ENCODE peak calls at places on chromosomes 11 and 22, in six cellular contexts. One of them, this sample, is unnamed.

GRCh38 chr22:31870890-31871289 is 73.4 kb upstream of the YWHAH start:
- DNase-seq in BE2C: no peak
- DNase-seq in Calu3: no peak
- DNase-seq in kidney: no peak
- DNase-seq in tibial artery: no peak
- DNase-seq in adrenal gland: peak
- DNase-seq in this sample: no peak

GRCh38 chr11:65885231-65885630 is 3.0 kb downstream of the FIBP start:
- DNase-seq in BE2C: no peak
- DNase-seq in Calu3: no peak
- DNase-seq in kidney: peak
- DNase-seq in tibial artery: no peak
- DNase-seq in adrenal gland: no peak
- DNase-seq in this sample: no peak

GRCh38 chr11:95140397-95141030 is 50.9 kb downstream of the ENDOD1 start:
- DNase-seq in BE2C: no peak
- DNase-seq in Calu3: no peak
- DNase-seq in kidney: no peak
- DNase-seq in tibial artery: no peak
- DNase-seq in adrenal gland: no peak
- DNase-seq in this sample: no peak

GRCh38 chr22:22032906-22033802 is 50.6 kb upstream of the TOP3B start:
- DNase-seq in BE2C: no peak
- DNase-seq in Calu3: no peak
- DNase-seq in kidney: no peak
- DNase-seq in tibial artery: no peak
- DNase-seq in adrenal gland: no peak
- DNase-seq in this sample: no peak

GRCh38 chr11:12318791-12319733 is 58.3 kb upstream of the PARVA start:
- DNase-seq in BE2C: peak
- DNase-seq in Calu3: no peak
- DNase-seq in kidney: no peak
- DNase-seq in tibial artery: no peak
- DNase-seq in adrenal gland: no peak
- DNase-seq in this sample: no peak

GRCh38 chr11:504053-504993 is 2.7 kb downstream of the RNH1 start:
- DNase-seq in BE2C: no peak
- DNase-seq in Calu3: no peak
- DNase-seq in kidney: peak
- DNase-seq in tibial artery: no peak
- DNase-seq in adrenal gland: no peak
- DNase-seq in this sample: no peak

GRCh38 chr22:20607157-20607907 is 99.9 kb downstream of the MED15 start:
- DNase-seq in BE2C: peak
- DNase-seq in Calu3: no peak
- DNase-seq in kidney: no peak
- DNase-seq in tibial artery: no peak
- DNase-seq in adrenal gland: no peak
- DNase-seq in this sample: no peak

GRCh38 chr11:61718613-61719302 is 33.7 kb upstream of the MYRF start:
- DNase-seq in BE2C: peak
- DNase-seq in Calu3: no peak
- DNase-seq in kidney: no peak
- DNase-seq in tibial artery: no peak
- DNase-seq in adrenal gland: peak
- DNase-seq in this sample: peak

GRCh38 chr22:49925525-49926128 is 7.2 kb downstream of the CRELD2 start:
- DNase-seq in BE2C: no peak
- DNase-seq in Calu3: no peak
- DNase-seq in kidney: peak
- DNase-seq in tibial artery: no peak
- DNase-seq in adrenal gland: no peak
- DNase-seq in this sample: no peak

GRCh38 chr11:125390949-125391348 is 105.1 kb downstream of the FEZ1 start:
- DNase-seq in BE2C: no peak
- DNase-seq in Calu3: no peak
- DNase-seq in kidney: no peak
- DNase-seq in tibial artery: no peak
- DNase-seq in adrenal gland: no peak
- DNase-seq in this sample: no peak

GRCh38 chr11:15534266-15534665 is 419.5 kb downstream of the INSC start:
- DNase-seq in BE2C: no peak
- DNase-seq in Calu3: no peak
- DNase-seq in kidney: no peak
- DNase-seq in tibial artery: no peak
- DNase-seq in adrenal gland: no peak
- DNase-seq in this sample: no peak

GRCh38 chr11:125091247-125091876 is 20.1 kb downstream of the TMEM218 start:
- DNase-seq in BE2C: peak
- DNase-seq in Calu3: no peak
- DNase-seq in kidney: no peak
- DNase-seq in tibial artery: no peak
- DNase-seq in adrenal gland: peak
- DNase-seq in this sample: no peak

GRCh38 chr11:67022961-67023956 is at the start of gene SYT12:
- DNase-seq in BE2C: no peak
- DNase-seq in Calu3: peak
- DNase-seq in kidney: peak
- DNase-seq in tibial artery: no peak
- DNase-seq in adrenal gland: no peak
- DNase-seq in this sample: no peak

GRCh38 chr11:126588630-126589491 is 233.4 kb downstream of the ST3GAL4 start:
- DNase-seq in BE2C: no peak
- DNase-seq in Calu3: no peak
- DNase-seq in kidney: no peak
- DNase-seq in tibial artery: no peak
- DNase-seq in adrenal gland: no peak
- DNase-seq in this sample: no peak

GRCh38 chr22:43126506-43127165 is 16.1 kb downstream of the BIK start:
- DNase-seq in BE2C: no peak
- DNase-seq in Calu3: peak
- DNase-seq in kidney: peak
- DNase-seq in tibial artery: no peak
- DNase-seq in adrenal gland: no peak
- DNase-seq in this sample: no peak

GRCh38 chr11:109130910-109131309 is 291.1 kb upstream of the C11orf87 start:
- DNase-seq in BE2C: no peak
- DNase-seq in Calu3: no peak
- DNase-seq in kidney: no peak
- DNase-seq in tibial artery: no peak
- DNase-seq in adrenal gland: no peak
- DNase-seq in this sample: no peak

GRCh38 chr11:107384136-107384535 is 73.5 kb downstream of the CWF19L2 start:
- DNase-seq in BE2C: no peak
- DNase-seq in Calu3: no peak
- DNase-seq in kidney: no peak
- DNase-seq in tibial artery: no peak
- DNase-seq in adrenal gland: no peak
- DNase-seq in this sample: no peak

GRCh38 chr22:39959640-39960447 is at the start of gene TMA7B:
- DNase-seq in BE2C: peak
- DNase-seq in Calu3: peak
- DNase-seq in kidney: no peak
- DNase-seq in tibial artery: no peak
- DNase-seq in adrenal gland: peak
- DNase-seq in this sample: no peak
- TF ChIP-seq CTCF in BE2C: peak
- TF ChIP-seq CTCF in Calu3: no peak
- TF ChIP-seq CTCF in kidney: no peak
- TF ChIP-seq CTCF in tibial artery: no peak
- TF ChIP-seq CTCF in adrenal gland: peak
- TF ChIP-seq CTCF in this sample: no peak

GRCh38 chr11:72589802-72590761 is 84.1 kb downstream of the PDE2A start:
- DNase-seq in BE2C: peak
- DNase-seq in Calu3: peak
- DNase-seq in kidney: peak
- DNase-seq in tibial artery: no peak
- DNase-seq in adrenal gland: no peak
- DNase-seq in this sample: peak
- TF ChIP-seq CTCF in BE2C: peak
- TF ChIP-seq CTCF in Calu3: peak
- TF ChIP-seq CTCF in kidney: peak
- TF ChIP-seq CTCF in tibial artery: no peak
- TF ChIP-seq CTCF in adrenal gland: peak
- TF ChIP-seq CTCF in this sample: peak

DNA sequence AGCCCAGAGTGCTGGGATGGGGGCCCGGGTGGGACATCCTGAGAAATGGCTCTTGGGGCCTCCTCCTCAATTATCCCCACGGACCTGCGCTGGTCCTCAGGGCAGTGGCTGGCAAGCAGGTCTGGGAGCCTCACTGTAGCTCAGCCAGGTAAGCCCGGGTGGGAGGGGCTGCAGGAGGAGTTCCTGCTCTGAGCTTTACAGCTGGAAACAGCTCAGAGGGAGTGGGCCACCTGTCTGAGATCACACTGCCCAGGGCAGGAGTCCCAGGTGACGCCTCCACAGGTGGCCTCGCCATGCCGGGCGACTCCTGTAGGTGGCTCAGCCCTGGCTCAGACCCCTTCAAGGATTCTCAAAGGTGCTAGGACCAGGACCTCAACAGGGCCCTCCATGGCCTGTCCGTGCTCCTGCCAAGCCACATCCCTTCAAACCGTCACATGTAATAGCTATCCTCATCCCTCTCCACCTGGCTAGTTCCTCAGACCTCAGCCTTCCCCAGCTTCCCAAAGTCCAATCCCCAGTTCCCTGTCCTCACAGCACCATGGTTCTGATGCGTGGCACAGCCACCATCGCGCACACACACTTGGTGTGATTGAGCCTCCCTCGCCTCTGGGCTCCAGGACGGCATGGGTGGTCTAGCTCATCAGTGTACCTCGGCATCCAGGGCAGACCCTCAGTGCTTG is 3.6 kb upstream of the TSSK2 start:
- DNase-seq in BE2C: no peak
- DNase-seq in Calu3: no peak
- DNase-seq in kidney: peak
- DNase-seq in tibial artery: no peak
- DNase-seq in adrenal gland: no peak
- DNase-seq in this sample: no peak
- TF ChIP-seq CTCF in BE2C: no peak
- TF ChIP-seq CTCF in Calu3: no peak
- TF ChIP-seq CTCF in kidney: no peak
- TF ChIP-seq CTCF in tibial artery: no peak
- TF ChIP-seq CTCF in adrenal gland: no peak
- TF ChIP-seq CTCF in this sample: no peak

GRCh38 chr11:57083641-57084385 is 95.1 kb downstream of the OR5AK2 start:
- DNase-seq in BE2C: no peak
- DNase-seq in Calu3: no peak
- DNase-seq in kidney: no peak
- DNase-seq in tibial artery: no peak
- DNase-seq in adrenal gland: no peak
- DNase-seq in this sample: no peak

GRCh38 chr11:57087966-57088365 is 93.8 kb upstream of the LRRC55 start:
- DNase-seq in BE2C: no peak
- DNase-seq in Calu3: no peak
- DNase-seq in kidney: no peak
- DNase-seq in tibial artery: no peak
- DNase-seq in adrenal gland: no peak
- DNase-seq in this sample: no peak

GRCh38 chr11:57082125-57082524 is 93.4 kb downstream of the OR5AK2 start:
- DNase-seq in BE2C: no peak
- DNase-seq in Calu3: no peak
- DNase-seq in kidney: no peak
- DNase-seq in tibial artery: no peak
- DNase-seq in adrenal gland: no peak
- DNase-seq in this sample: no peak

GRCh38 chr11:57081356-57081755 is 92.6 kb downstream of the OR5AK2 start:
- DNase-seq in BE2C: no peak
- DNase-seq in Calu3: no peak
- DNase-seq in kidney: no peak
- DNase-seq in tibial artery: no peak
- DNase-seq in adrenal gland: no peak
- DNase-seq in this sample: no peak

DNA sequence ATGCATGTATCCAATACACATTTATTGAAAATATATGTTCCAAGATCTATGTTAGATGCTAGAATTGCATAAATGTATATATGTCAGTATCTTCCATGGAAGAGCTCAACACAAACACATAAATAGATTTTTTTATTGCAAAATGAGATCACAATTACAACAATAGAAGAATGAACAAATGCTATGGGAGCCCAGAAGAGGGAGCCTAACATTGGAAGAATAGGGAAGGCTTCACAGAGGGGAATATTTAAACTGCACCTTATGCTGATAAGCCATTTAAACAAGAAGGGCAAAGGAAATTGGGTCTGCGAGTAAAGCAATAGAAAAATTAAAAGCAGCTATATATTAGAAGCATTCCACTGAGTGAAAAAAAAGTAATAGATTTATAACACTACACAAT is 96.1 kb upstream of the LRRC55 start:
- DNase-seq in BE2C: no peak
- DNase-seq in Calu3: no peak
- DNase-seq in kidney: no peak
- DNase-seq in tibial artery: no peak
- DNase-seq in adrenal gland: no peak
- DNase-seq in this sample: no peak
- TF ChIP-seq CTCF in BE2C: no peak
- TF ChIP-seq CTCF in Calu3: no peak
- TF ChIP-seq CTCF in kidney: no peak
- TF ChIP-seq CTCF in tibial artery: no peak
- TF ChIP-seq CTCF in adrenal gland: no peak
- TF ChIP-seq CTCF in this sample: no peak

GRCh38 chr22:27032121-27032761 is 374.9 kb downstream of the MIAT start:
- DNase-seq in BE2C: peak
- DNase-seq in Calu3: no peak
- DNase-seq in kidney: peak
- DNase-seq in tibial artery: peak
- DNase-seq in adrenal gland: no peak
- DNase-seq in this sample: no peak
- TF ChIP-seq CTCF in BE2C: peak
- TF ChIP-seq CTCF in Calu3: no peak
- TF ChIP-seq CTCF in kidney: no peak
- TF ChIP-seq CTCF in tibial artery: peak
- TF ChIP-seq CTCF in adrenal gland: no peak
- TF ChIP-seq CTCF in this sample: no peak

DNA sequence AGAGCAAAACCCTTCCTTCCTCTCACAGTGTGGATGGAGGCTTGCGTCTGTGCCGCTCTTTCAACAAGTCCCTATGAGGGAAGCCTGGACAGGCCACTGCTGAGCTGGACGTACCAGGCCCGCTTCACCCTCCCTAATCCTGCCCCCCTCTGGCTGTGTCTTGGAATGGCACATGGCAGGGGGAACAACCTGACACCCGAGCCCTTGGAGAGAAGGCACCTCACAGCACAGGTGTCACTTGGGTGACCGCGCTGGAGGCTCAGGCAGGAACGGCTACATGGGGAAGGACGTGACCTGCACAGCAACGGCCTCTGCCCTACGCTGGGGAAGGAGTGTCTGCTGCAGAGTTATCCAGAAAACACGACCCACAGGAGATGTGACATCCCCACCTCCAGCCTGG is 11.0 kb downstream of the CARS1 start:
- DNase-seq in BE2C: no peak
- DNase-seq in Calu3: no peak
- DNase-seq in kidney: peak
- DNase-seq in tibial artery: no peak
- DNase-seq in adrenal gland: no peak
- DNase-seq in this sample: no peak
- TF ChIP-seq CTCF in BE2C: peak
- TF ChIP-seq CTCF in Calu3: no peak
- TF ChIP-seq CTCF in kidney: no peak
- TF ChIP-seq CTCF in tibial artery: no peak
- TF ChIP-seq CTCF in adrenal gland: no peak
- TF ChIP-seq CTCF in this sample: no peak

This sample was measured in mesothelial cell of epicardium.